ENCODE peak calls at places on chromosomes 13 and 19, in ten cellular contexts. J is neural crest cell; V is GM13977; H is foreskin keratinocyte; E is cardiac muscle cell; S is esophagus squamous epithelium; T is neuronal stem cell; N is non-pigmented ciliary epithelial cell; X is activated CD4-positive, alpha-beta T cell treated with anti-CD3 and anti-CD28 coated beads for 24 hours; R is neural progenitor cell. U is an unnamed sample.

GRCh38 chr19:38173324-38174041 is 50.5 kb downstream of the DPF1 start:
- DNase-seq in J (no peak), V (no peak), H (peak; percentile 93), E (no peak), S (no peak), T (no peak), N (no peak), X (no peak), R (no peak), U (no peak)

GRCh38 chr13:46184277-46184699 is 2.3 kb upstream of the LCP1 start:
- DNase-seq in J (peak; percentile 33), V (peak; percentile 53), H (no peak), E (peak; percentile 28), S (no peak), T (no peak), N (no peak), X (peak; percentile 67), R (peak; percentile 66), U (peak; percentile 56)

GRCh38 chr13:98988277-98988676 is 10.4 kb upstream of the DOCK9 start:
- DNase-seq in J (no peak), V (no peak), H (no peak), E (no peak), S (no peak), T (no peak), N (no peak), X (no peak), R (no peak), U (no peak)

GRCh38 chr13:61778531-61778930 is 362.9 kb upstream of the PCDH20 start:
- DNase-seq in J (no peak), V (no peak), H (no peak), E (no peak), S (no peak), T (no peak), N (no peak), X (no peak), R (peak; percentile 70), U (no peak)

GRCh38 chr19:2952953-2953481 is 8.2 kb upstream of the ZNF77 start:
- DNase-seq in J (no peak), V (no peak), H (peak; percentile 61), E (no peak), S (no peak), T (no peak), N (no peak), X (no peak), R (no peak), U (no peak)

GRCh38 chr19:543912-544608 is at the start of gene GZMM:
- DNase-seq in J (no peak), V (no peak), H (no peak), E (no peak), S (no peak), T (no peak), N (no peak), X (peak; percentile 56), R (no peak), U (no peak)

GRCh38 chr19:3725640-3726310 is 17.6 kb downstream of the TJP3 start:
- DNase-seq in J (no peak), V (no peak), H (no peak), E (peak; percentile 20), S (no peak), T (no peak), N (no peak), X (no peak), R (peak; percentile 82), U (peak; percentile 61)

GRCh38 chr19:55257461-55258411 is 1.1 kb downstream of the PPP6R1 start:
- DNase-seq in J (no peak), V (no peak), H (no peak), E (peak; percentile 17), S (no peak), T (no peak), N (no peak), X (no peak), R (peak; percentile 34), U (no peak)

GRCh38 chr19:3330047-3330446 is 36.3 kb upstream of the NFIC start:
- DNase-seq in J (no peak), V (no peak), H (no peak), E (no peak), S (no peak), T (no peak), N (no peak), X (no peak), R (no peak), U (no peak)

GRCh38 chr13:46905249-46905648 is 8.4 kb upstream of the HTR2A start:
- DNase-seq in J (no peak), V (no peak), H (no peak), E (peak; percentile 11), S (no peak), T (no peak), N (no peak), X (no peak), R (no peak), U (no peak)

GRCh38 chr19:16897572-16898056 is 8.8 kb downstream of the F2RL3 start:
- DNase-seq in J (no peak), V (no peak), H (no peak), E (no peak), S (no peak), T (no peak), N (no peak), X (no peak), R (no peak), U (peak; percentile 79)

U was measured in D341Med.